ENCODE peak calls at places on chromosomes 2 and 18, in four cellular contexts. K is astrocyte of the cerebellum, H is ovary, S is brain microvascular endothelial cell. C is an unnamed sample.

GRCh38 chr2:195382186-195382585 is 274.8 kb upstream of the SLC39A10 start:
- DNase-seq in K (no peak), H (no peak), S (no peak), C (no peak)

GRCh38 chr2:171163261-171163660 is 2.6 kb upstream of the TLK1 start:
- DNase-seq in H (no peak), K (no peak), S (no peak), C (no peak)

GRCh38 chr2:182763311-182763912 is 47.4 kb downstream of the DNAJC10 start:
- DNase-seq in K (peak), H (no peak), S (peak), C (no peak)

GRCh38 chr2:143132360-143132759 is 3.1 kb downstream of the ARHGAP15 start:
- DNase-seq in H (no peak), S (no peak), K (no peak), C (no peak)

GRCh38 chr2:3838348-3838747 is 135.0 kb downstream of the DCDC2C start:
- DNase-seq in K (no peak), H (no peak), S (no peak), C (no peak)

GRCh38 chr2:85905187-85905666 is 16.4 kb upstream of the ST3GAL5 start:
- DNase-seq in K (peak), H (no peak), S (no peak), C (no peak)

GRCh38 chr18:58228176-58228575 is 184.2 kb downstream of the NEDD4L start:
- DNase-seq in K (no peak), S (no peak), H (no peak), C (no peak)

GRCh38 chr2:71801969-71802368 is 345.7 kb downstream of the CYP26B1 start:
- DNase-seq in K (peak), S (peak), H (no peak), C (no peak)

GRCh38 chr2:136010126-136010525 is 24.7 kb upstream of the DARS1 start:
- DNase-seq in H (no peak), K (no peak), S (peak), C (no peak)

GRCh38 chr2:150681120-150681796 is 193.8 kb upstream of the RND3 start:
- DNase-seq in K (no peak), S (peak), H (no peak), C (peak)

GRCh38 chr2:46353509-46353908 is 56.3 kb downstream of the EPAS1 start:
- DNase-seq in S (no peak), K (no peak), H (no peak), C (no peak)

GRCh38 chr2:70420005-70420580 is 118.2 kb upstream of the FAM136A start:
- DNase-seq in K (no peak), S (no peak), H (no peak), C (no peak)

GRCh38 chr2:240992572-240993291 is 5.7 kb upstream of the SNED1 start:
- DNase-seq in K (no peak), S (no peak), H (peak), C (no peak)

DNA sequence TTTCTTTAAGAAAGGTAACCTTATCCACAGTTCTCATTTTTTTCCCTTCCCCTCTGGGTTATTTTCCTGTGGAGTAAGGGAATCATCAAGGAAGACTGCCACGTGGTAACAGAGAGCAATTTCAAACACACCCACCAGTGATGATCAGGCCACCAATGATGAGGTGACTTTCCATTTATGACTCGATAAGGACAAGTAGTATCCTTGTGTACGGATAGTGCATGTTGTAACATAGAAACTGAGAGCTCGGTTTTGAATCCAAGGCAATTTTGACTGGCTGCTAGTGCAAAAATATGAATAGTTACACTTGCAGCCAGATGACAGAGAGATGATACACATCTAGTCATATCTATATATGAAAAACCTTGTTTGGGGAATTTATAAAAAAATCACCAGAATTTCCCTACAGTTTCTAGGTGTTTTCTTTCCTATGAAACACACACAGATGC is 143.6 kb upstream of the TCF4 start:
- DNase-seq in H (no peak), S (peak), K (no peak), C (no peak)
- H3K4me3 ChIP-seq in H (no peak), S (no peak), K (no peak), C (no peak)

DNA sequence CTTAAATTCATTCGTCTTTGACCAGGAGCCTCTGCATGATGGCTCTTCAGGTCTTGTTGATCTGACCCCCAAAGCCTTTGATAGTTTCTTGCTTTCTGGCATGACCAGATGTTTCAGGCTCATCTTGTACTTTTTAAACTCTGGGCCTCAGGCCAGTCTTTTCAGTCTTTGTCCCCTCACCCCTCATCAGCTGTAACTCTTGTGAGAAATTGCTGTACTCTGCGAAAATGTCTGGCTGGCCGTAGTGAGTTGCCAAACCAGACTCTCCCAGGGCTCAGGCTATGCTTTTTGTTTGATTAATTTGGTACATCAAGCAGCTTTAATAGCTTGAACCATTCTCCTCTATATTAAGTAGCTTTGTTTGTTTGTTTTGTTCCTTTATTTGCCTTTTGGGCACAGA is 75.9 kb downstream of the BABAM2 start:
- DNase-seq in K (peak), H (peak), S (no peak), C (peak)
- H3K4me3 ChIP-seq in K (no peak), H (no peak), S (no peak), C (no peak)

DNA sequence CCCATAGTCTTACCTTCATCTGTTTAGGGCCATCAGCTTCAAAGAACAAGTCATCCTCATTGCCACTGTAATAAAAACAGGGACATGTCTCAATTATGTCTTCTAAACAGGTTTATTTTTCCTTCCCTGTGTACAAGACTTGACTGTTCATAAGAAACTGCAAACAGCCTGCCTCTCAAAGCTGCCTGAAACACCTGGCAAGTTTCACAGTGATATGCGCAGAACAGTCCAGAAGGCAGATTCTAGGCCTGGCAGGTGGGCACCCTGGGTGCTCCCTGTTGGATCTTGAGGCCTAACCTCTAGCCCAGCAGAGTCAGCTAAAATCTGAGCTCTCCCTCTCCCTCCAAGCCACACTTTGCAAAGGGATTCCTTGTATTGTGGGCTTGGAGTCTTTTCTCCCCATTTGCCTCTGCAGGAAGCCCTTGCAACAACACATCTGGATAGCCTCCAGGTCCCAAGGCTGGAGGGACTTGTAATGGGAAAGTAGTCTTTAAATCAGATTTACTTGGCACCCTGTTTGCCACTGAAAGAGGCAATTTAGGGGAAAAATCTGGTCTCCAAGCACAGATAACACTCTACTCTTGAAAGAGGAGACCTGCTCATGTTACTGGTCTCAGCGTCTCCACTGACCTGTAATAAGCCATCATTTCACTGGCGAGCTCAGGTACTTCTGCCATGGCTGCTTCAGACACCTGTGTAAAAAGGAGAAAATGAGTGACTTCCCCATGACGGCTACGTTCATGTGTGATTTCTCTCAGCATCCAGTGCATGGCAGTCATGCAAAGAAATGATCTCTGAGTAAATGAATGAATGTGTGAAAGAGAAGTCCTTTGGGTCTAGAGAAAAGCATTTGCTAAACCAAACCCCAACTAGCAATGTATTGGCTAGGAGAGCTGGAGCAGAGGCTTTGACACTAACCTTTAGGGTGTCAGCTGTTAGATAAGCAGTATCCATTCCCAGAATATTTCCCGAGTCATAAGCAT is 735 bp downstream of the IL1B start:
- DNase-seq in H (no peak), S (no peak), K (no peak), C (no peak)
- H3K4me3 ChIP-seq in H (no peak), S (peak), K (no peak), C (no peak)

GRCh38 chr18:32302806-32303205 is 113.0 kb downstream of the MEP1B start:
- DNase-seq in S (no peak), H (no peak), K (no peak), C (no peak)

GRCh38 chr18:32299489-32299888 is 109.7 kb downstream of the MEP1B start:
- DNase-seq in S (no peak), K (no peak), H (no peak), C (no peak)

GRCh38 chr18:32301361-32301760 is 111.5 kb downstream of the MEP1B start:
- DNase-seq in S (no peak), H (no peak), K (no peak), C (no peak)

GRCh38 chr18:32301976-32302743 is 112.3 kb downstream of the MEP1B start:
- DNase-seq in K (peak), H (no peak), S (peak), C (peak)

DNA sequence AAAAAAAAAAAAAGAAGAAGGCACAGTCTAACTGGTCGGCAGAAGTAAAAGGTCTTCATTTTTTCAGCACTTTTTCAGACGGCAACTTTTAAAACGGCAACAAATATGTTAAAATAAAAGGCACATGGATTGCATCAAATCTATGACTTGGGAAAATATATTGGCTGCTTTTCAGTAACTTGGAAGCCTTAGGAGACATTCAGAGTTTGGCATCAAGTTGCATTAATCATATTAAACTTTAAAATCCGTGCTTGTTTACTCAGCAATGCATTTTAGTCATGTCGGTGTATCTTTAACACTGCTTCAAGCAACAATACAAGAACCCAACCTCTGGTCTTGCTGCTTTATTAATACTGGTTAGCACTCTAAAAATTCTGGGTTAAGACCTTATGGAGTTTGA is 111.1 kb downstream of the MEP1B start:
- DNase-seq in K (no peak), H (no peak), S (no peak), C (no peak)
- H3K4me3 ChIP-seq in K (no peak), H (no peak), S (no peak), C (no peak)